ENCODE peak calls at places on chromosomes 5 and 9, in five cellular contexts. One of them, this sample, is unnamed.
A peak's percentile ranks its signal among the peaks of the same experiment; 100 is the strongest.

GRCh38 chr5:65329266-65329665 is 152.5 kb downstream of the ADAMTS6 start:
- DNase-seq in esophagus squamous epithelium: no peak
- DNase-seq in lower leg skin: no peak
- DNase-seq in neural progenitor cell: no peak
- DNase-seq in Karpas-422: no peak
- DNase-seq in this sample: no peak

GRCh38 chr5:54621742-54622141 is 104.2 kb downstream of the SNX18 start:
- DNase-seq in neural progenitor cell: peak; percentile 29
- DNase-seq in Karpas-422: no peak
- DNase-seq in esophagus squamous epithelium: no peak
- DNase-seq in lower leg skin: no peak
- DNase-seq in this sample: no peak

GRCh38 chr9:130073373-130073772 is 19.7 kb downstream of the GPR107 start:
- DNase-seq in esophagus squamous epithelium: no peak
- DNase-seq in neural progenitor cell: no peak
- DNase-seq in lower leg skin: no peak
- DNase-seq in Karpas-422: no peak
- DNase-seq in this sample: no peak

GRCh38 chr5:62596691-62597090 is 18.1 kb downstream of the LRRC70 start:
- DNase-seq in neural progenitor cell: no peak
- DNase-seq in Karpas-422: no peak
- DNase-seq in esophagus squamous epithelium: no peak
- DNase-seq in lower leg skin: no peak
- DNase-seq in this sample: no peak

GRCh38 chr9:33750307-33750838 is 45.0 kb upstream of the PRSS3 start:
- DNase-seq in Karpas-422: no peak
- DNase-seq in neural progenitor cell: no peak
- DNase-seq in esophagus squamous epithelium: no peak
- DNase-seq in lower leg skin: no peak
- DNase-seq in this sample: peak; percentile 64

GRCh38 chr9:113590991-113591898 is 127.7 kb downstream of the RGS3 start:
- DNase-seq in Karpas-422: peak; percentile 91
- DNase-seq in esophagus squamous epithelium: no peak
- DNase-seq in lower leg skin: peak; percentile 97
- DNase-seq in neural progenitor cell: peak; percentile 89
- DNase-seq in this sample: peak; percentile 62

GRCh38 chr5:138724470-138725146 is 28.6 kb upstream of the CTNNA1 start:
- DNase-seq in Karpas-422: no peak
- DNase-seq in lower leg skin: no peak
- DNase-seq in neural progenitor cell: no peak
- DNase-seq in esophagus squamous epithelium: no peak
- DNase-seq in this sample: no peak

GRCh38 chr5:170418736-170419135 is 29.6 kb upstream of the KCNMB1 start:
- DNase-seq in neural progenitor cell: no peak
- DNase-seq in Karpas-422: no peak
- DNase-seq in esophagus squamous epithelium: no peak
- DNase-seq in lower leg skin: no peak
- DNase-seq in this sample: no peak

GRCh38 chr5:83927140-83927733 is 206.6 kb upstream of the HAPLN1 start:
- DNase-seq in esophagus squamous epithelium: no peak
- DNase-seq in lower leg skin: peak; percentile 85
- DNase-seq in Karpas-422: peak; percentile 78
- DNase-seq in neural progenitor cell: peak; percentile 82
- DNase-seq in this sample: peak; percentile 52

GRCh38 chr9:111197251-111197650 is 132.8 kb downstream of the OR2K2 start:
- DNase-seq in esophagus squamous epithelium: no peak
- DNase-seq in neural progenitor cell: no peak
- DNase-seq in Karpas-422: no peak
- DNase-seq in lower leg skin: no peak
- DNase-seq in this sample: no peak

GRCh38 chr9:117547321-117547720 is 132.5 kb upstream of the ASTN2 start:
- DNase-seq in esophagus squamous epithelium: no peak
- DNase-seq in Karpas-422: no peak
- DNase-seq in neural progenitor cell: no peak
- DNase-seq in lower leg skin: no peak
- DNase-seq in this sample: peak; percentile 13

GRCh38 chr5:73624888-73625287 is 1.1 kb upstream of the ARHGEF28 start:
- DNase-seq in lower leg skin: no peak
- DNase-seq in Karpas-422: no peak
- DNase-seq in esophagus squamous epithelium: no peak
- DNase-seq in neural progenitor cell: no peak
- DNase-seq in this sample: no peak

GRCh38 chr5:73625905-73626811 is at the start of gene ARHGEF28:
- DNase-seq in lower leg skin: no peak
- DNase-seq in esophagus squamous epithelium: no peak
- DNase-seq in Karpas-422: no peak
- DNase-seq in neural progenitor cell: peak; percentile 82
- DNase-seq in this sample: peak; percentile 66

GRCh38 chr5:73629456-73629855 is 3.5 kb downstream of the ARHGEF28 start:
- DNase-seq in Karpas-422: no peak
- DNase-seq in esophagus squamous epithelium: no peak
- DNase-seq in lower leg skin: no peak
- DNase-seq in neural progenitor cell: no peak
- DNase-seq in this sample: no peak

GRCh38 chr5:73625314-73625904 is 587 bp upstream of the ARHGEF28 start:
- DNase-seq in Karpas-422: no peak
- DNase-seq in neural progenitor cell: no peak
- DNase-seq in esophagus squamous epithelium: no peak
- DNase-seq in lower leg skin: no peak
- DNase-seq in this sample: no peak

GRCh38 chr5:73626814-73627313 is 868 bp downstream of the ARHGEF28 start:
- DNase-seq in neural progenitor cell: no peak
- DNase-seq in Karpas-422: no peak
- DNase-seq in esophagus squamous epithelium: no peak
- DNase-seq in lower leg skin: no peak
- DNase-seq in this sample: no peak
- H3K4me3 ChIP-seq in neural progenitor cell: peak overlapping the region; percentile 79
- H3K4me3 ChIP-seq in Karpas-422: no peak overlapping the region
- H3K4me3 ChIP-seq in esophagus squamous epithelium: peak overlapping the region; percentile 85
- H3K4me3 ChIP-seq in lower leg skin: no peak overlapping the region
- H3K4me3 ChIP-seq in this sample: no peak overlapping the region

GRCh38 chr5:150303070-150303595 is 428 bp upstream of the ARSI start:
- DNase-seq in esophagus squamous epithelium: no peak
- DNase-seq in lower leg skin: no peak
- DNase-seq in neural progenitor cell: peak; percentile 63
- DNase-seq in Karpas-422: no peak
- DNase-seq in this sample: no peak

GRCh38 chr5:150301901-150302300 is 804 bp downstream of the ARSI start:
- DNase-seq in Karpas-422: no peak
- DNase-seq in neural progenitor cell: peak; percentile 35
- DNase-seq in esophagus squamous epithelium: no peak
- DNase-seq in lower leg skin: no peak
- DNase-seq in this sample: no peak

GRCh38 chr5:150303660-150304411 is 1.1 kb upstream of the ARSI start:
- DNase-seq in Karpas-422: no peak
- DNase-seq in esophagus squamous epithelium: no peak
- DNase-seq in lower leg skin: no peak
- DNase-seq in neural progenitor cell: no peak
- DNase-seq in this sample: no peak

GRCh38 chr5:150301170-150301505 is 1.6 kb downstream of the ARSI start:
- DNase-seq in neural progenitor cell: peak; percentile 24
- DNase-seq in Karpas-422: no peak
- DNase-seq in lower leg skin: no peak
- DNase-seq in esophagus squamous epithelium: no peak
- DNase-seq in this sample: no peak

DNA sequence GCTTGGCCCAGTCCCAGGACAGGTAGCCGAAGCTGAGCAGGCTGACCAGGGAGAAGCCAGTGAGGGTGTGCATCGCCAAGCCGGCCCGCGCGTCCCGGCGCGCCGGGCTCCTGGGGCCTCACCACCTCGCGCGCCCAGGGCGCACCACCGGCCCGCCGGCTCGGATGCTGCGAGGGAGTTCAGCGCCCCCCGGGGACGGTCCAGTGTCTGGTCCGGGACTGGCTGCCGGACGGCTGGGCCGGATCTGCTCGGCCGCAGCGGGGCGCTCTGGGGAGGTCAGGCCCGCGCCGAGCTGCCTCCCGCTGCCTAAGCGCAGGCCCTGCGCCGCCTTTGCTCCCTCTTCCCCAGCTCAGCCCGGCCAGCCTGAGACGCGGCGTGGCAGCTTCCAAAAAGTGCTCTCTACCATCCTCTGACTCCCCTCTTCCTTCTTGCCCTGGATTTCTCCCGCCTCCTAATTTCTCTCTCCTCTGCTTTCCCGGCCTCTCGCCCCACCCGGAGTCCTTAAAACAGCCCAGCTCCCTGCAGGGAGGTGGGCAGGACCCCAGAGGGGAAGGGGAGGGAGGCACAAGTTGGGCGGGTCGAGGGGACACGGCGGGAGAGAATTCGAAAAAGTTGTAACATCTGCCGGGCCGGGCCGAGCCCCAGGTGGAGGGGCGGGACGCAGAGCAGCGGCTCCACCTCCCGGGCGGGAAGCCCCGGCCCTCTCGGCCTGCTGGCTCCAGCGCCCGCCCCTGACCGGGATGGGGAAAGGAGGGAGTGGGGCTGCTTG is at the start of gene ARSI:
- DNase-seq in Karpas-422: no peak
- DNase-seq in neural progenitor cell: peak; percentile 91
- DNase-seq in esophagus squamous epithelium: no peak
- DNase-seq in lower leg skin: no peak
- DNase-seq in this sample: no peak
- H3K4me3 ChIP-seq in Karpas-422: no peak within 1 kb of the TSS
- H3K4me3 ChIP-seq in neural progenitor cell: peak within 1 kb of the TSS; percentile 49
- H3K4me3 ChIP-seq in esophagus squamous epithelium: peak within 1 kb of the TSS; percentile 66
- H3K4me3 ChIP-seq in lower leg skin: no peak within 1 kb of the TSS
- H3K4me3 ChIP-seq in this sample: no peak within 1 kb of the TSS

GRCh38 chr9:122929803-122930354 is 1.4 kb downstream of the ZBTB26 start:
- DNase-seq in Karpas-422: no peak
- DNase-seq in esophagus squamous epithelium: no peak
- DNase-seq in lower leg skin: no peak
- DNase-seq in neural progenitor cell: no peak
- DNase-seq in this sample: no peak
- H3K4me3 ChIP-seq in Karpas-422: peak overlapping the region; percentile 84
- H3K4me3 ChIP-seq in esophagus squamous epithelium: peak overlapping the region; percentile 73
- H3K4me3 ChIP-seq in lower leg skin: no peak overlapping the region
- H3K4me3 ChIP-seq in neural progenitor cell: peak overlapping the region; percentile 91
- H3K4me3 ChIP-seq in this sample: no peak overlapping the region

DNA sequence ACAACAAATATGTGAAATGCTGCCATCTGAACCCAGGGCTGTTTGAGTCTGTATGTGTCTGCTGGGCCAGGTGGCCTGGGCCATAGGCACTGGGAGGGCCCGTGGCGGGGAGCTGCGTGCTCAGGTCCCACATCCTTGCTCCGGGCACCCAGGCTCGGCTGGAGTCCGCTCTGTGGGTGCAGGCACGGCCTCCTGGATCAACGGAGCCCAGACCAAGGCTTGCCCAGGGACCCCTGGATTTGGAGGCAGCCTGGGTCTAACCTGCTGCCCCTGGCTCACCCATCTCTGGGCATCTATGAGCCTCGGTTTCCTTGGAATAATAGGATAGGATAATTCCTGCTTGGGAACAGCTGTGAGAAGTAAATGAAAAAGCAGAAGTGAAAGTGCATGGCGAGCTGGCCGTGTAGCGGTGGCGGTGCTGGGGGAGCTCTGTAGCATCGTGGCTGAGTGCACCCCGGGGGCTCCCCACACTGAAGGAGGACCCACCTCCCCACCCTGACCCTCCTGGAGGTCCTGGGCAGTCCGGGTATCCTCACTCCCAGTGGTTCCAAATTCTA is 1.2 kb downstream of the CDHR2 start:
- DNase-seq in neural progenitor cell: no peak
- DNase-seq in esophagus squamous epithelium: no peak
- DNase-seq in Karpas-422: no peak
- DNase-seq in lower leg skin: no peak
- DNase-seq in this sample: peak; percentile 57
- H3K4me3 ChIP-seq in neural progenitor cell: no peak overlapping the region
- H3K4me3 ChIP-seq in esophagus squamous epithelium: no peak overlapping the region
- H3K4me3 ChIP-seq in Karpas-422: no peak overlapping the region
- H3K4me3 ChIP-seq in lower leg skin: no peak overlapping the region
- H3K4me3 ChIP-seq in this sample: no peak overlapping the region

GRCh38 chr5:2739360-2740050 is 12.0 kb downstream of the IRX2 start:
- DNase-seq in esophagus squamous epithelium: no peak
- DNase-seq in Karpas-422: no peak
- DNase-seq in lower leg skin: peak; percentile 87
- DNase-seq in neural progenitor cell: peak; percentile 75
- DNase-seq in this sample: no peak
- H3K4me3 ChIP-seq in esophagus squamous epithelium: peak overlapping the region; percentile 72
- H3K4me3 ChIP-seq in Karpas-422: no peak overlapping the region
- H3K4me3 ChIP-seq in lower leg skin: peak overlapping the region; percentile 39
- H3K4me3 ChIP-seq in neural progenitor cell: peak overlapping the region; percentile 59
- H3K4me3 ChIP-seq in this sample: no peak overlapping the region

GRCh38 chr9:128159784-128160602 is at the start of gene BBLN:
- DNase-seq in esophagus squamous epithelium: peak; percentile 75
- DNase-seq in Karpas-422: peak; percentile 97
- DNase-seq in lower leg skin: peak; percentile 98
- DNase-seq in neural progenitor cell: peak; percentile 97
- DNase-seq in this sample: peak; percentile 94
- H3K4me3 ChIP-seq in esophagus squamous epithelium: peak within 1 kb of the TSS; percentile 73
- H3K4me3 ChIP-seq in Karpas-422: peak within 1 kb of the TSS; percentile 99
- H3K4me3 ChIP-seq in lower leg skin: peak within 1 kb of the TSS; percentile 80
- H3K4me3 ChIP-seq in neural progenitor cell: peak within 1 kb of the TSS; percentile 67
- H3K4me3 ChIP-seq in this sample: peak within 1 kb of the TSS; percentile 76

DNA sequence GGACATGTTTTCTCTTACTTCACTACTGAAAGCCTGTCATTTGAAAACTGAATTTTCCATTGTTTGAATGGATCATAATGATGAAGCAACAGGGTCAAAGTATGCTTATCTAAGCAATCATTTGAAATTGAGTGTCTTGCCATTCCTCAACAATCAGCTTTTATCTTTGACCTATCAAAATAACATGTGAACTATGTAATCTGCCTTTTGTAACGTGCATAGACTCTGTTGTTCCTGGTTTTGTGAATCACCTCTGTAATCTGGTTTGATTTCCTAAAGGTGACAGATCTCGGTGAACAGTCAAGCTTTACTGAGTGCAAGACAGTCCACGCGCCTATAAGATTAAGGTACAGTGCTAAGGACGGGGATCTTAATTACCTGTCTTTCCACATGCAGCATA is 3.3 kb downstream of the MEF2C start:
- DNase-seq in lower leg skin: no peak
- DNase-seq in esophagus squamous epithelium: no peak
- DNase-seq in Karpas-422: peak; percentile 77
- DNase-seq in neural progenitor cell: peak; percentile 34
- DNase-seq in this sample: no peak
- H3K4me3 ChIP-seq in lower leg skin: no peak overlapping the region
- H3K4me3 ChIP-seq in esophagus squamous epithelium: peak overlapping the region; percentile 67
- H3K4me3 ChIP-seq in Karpas-422: peak overlapping the region; percentile 94
- H3K4me3 ChIP-seq in neural progenitor cell: no peak overlapping the region
- H3K4me3 ChIP-seq in this sample: no peak overlapping the region

DNA sequence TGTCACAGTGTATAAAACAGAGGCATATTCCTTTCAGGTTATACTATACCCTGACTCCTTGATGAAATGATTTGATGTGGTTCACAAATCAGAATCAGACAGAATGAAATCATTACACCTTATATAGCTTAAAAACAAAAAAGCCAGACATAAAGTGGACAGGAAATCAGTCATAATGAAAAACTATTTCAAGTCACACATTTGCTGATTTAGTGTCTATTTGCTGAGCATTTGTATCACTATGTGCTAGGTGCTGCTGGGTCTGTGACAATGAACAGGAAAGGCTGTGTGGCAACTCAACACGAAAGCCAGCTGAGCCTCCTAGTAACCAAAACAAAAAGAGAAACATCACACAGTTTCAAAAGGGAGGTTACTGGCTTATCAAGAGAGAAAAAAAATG is 194.0 kb downstream of the EFNA5 start:
- DNase-seq in Karpas-422: no peak
- DNase-seq in lower leg skin: no peak
- DNase-seq in esophagus squamous epithelium: no peak
- DNase-seq in neural progenitor cell: no peak
- DNase-seq in this sample: peak; percentile 73
- H3K4me3 ChIP-seq in Karpas-422: no peak overlapping the region
- H3K4me3 ChIP-seq in lower leg skin: no peak overlapping the region
- H3K4me3 ChIP-seq in esophagus squamous epithelium: no peak overlapping the region
- H3K4me3 ChIP-seq in neural progenitor cell: no peak overlapping the region
- H3K4me3 ChIP-seq in this sample: no peak overlapping the region

This sample was measured in small intestine.